ENCODE peak calls at places on chromosome 13, in four cellular contexts. H is HL-60, E is K562, Q is GM12878. B is an unnamed sample.

GRCh38 chr13:85236431-85236830 is 562.8 kb downstream of the SLITRK6 start:
- DNase-seq in Q (no peak), E (no peak), H (no peak), B (no peak)

GRCh38 chr13:48626077-48626449 is 27.7 kb upstream of the CYSLTR2 start:
- DNase-seq in E (peak; percentile 62), Q (no peak), H (peak; percentile 37), B (no peak)

GRCh38 chr13:91470084-91470621 is 71.7 kb downstream of the GPC5 start:
- DNase-seq in E (no peak), H (no peak), Q (no peak), B (no peak)

GRCh38 chr13:97295279-97296182 is 73.4 kb downstream of the MBNL2 start:
- DNase-seq in H (no peak), Q (no peak), E (no peak), B (no peak)

GRCh38 chr13:73708393-73708985 is 425.7 kb downstream of the KLF12 start:
- DNase-seq in H (peak; percentile 10), Q (no peak), E (peak; percentile 56), B (peak; percentile 16)

GRCh38 chr13:26112843-26113242 is 61.0 kb upstream of the SHISA2 start:
- DNase-seq in H (no peak), Q (no peak), E (peak; percentile 5), B (no peak)

GRCh38 chr13:21371011-21371410 is 88.1 kb downstream of the ZDHHC20 start:
- DNase-seq in E (no peak), H (no peak), Q (no peak), B (no peak)

GRCh38 chr13:51797664-51798488 is 6.1 kb downstream of the DHRS12 start:
- DNase-seq in H (no peak), E (peak; percentile 62), Q (no peak), B (peak; percentile 46)

GRCh38 chr13:71252191-71252704 is 614.8 kb downstream of the DACH1 start:
- DNase-seq in Q (no peak), H (no peak), E (no peak), B (no peak)

GRCh38 chr13:35225582-35225981 is 250.9 kb downstream of the MAB21L1 start:
- DNase-seq in E (no peak), Q (no peak), H (no peak), B (no peak)

GRCh38 chr13:59326717-59327116 is 837.0 kb downstream of the DIAPH3 start:
- DNase-seq in Q (no peak), E (no peak), H (no peak), B (no peak)

GRCh38 chr13:75785130-75785529 is 149.0 kb downstream of the LMO7 start:
- DNase-seq in H (no peak), Q (no peak), E (no peak), B (no peak)

DNA sequence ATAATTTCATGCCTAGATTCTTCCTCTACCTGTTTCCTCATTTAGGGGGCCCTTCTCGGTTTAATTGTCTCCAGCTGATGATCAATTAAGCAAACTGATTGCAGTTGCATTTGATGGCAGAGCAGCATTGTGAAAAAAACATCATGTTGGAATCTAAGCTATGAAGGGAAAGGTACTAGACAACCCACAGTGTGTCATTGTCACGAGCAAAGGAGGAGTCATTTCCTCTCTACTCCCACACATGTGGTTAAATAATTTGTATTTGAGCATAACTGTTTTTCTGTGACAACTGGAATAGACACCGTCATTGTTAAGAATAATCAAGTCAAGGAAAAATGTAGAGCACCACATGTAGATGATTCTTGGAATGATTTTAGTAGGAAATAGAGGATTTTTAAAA is 240.3 kb downstream of the DCT start:
- DNase-seq in H (no peak), Q (no peak), E (no peak), B (no peak)
- TF ChIP-seq SPI1 in H (no peak), Q (no peak), E (no peak), B (peak; percentile 25)

DNA sequence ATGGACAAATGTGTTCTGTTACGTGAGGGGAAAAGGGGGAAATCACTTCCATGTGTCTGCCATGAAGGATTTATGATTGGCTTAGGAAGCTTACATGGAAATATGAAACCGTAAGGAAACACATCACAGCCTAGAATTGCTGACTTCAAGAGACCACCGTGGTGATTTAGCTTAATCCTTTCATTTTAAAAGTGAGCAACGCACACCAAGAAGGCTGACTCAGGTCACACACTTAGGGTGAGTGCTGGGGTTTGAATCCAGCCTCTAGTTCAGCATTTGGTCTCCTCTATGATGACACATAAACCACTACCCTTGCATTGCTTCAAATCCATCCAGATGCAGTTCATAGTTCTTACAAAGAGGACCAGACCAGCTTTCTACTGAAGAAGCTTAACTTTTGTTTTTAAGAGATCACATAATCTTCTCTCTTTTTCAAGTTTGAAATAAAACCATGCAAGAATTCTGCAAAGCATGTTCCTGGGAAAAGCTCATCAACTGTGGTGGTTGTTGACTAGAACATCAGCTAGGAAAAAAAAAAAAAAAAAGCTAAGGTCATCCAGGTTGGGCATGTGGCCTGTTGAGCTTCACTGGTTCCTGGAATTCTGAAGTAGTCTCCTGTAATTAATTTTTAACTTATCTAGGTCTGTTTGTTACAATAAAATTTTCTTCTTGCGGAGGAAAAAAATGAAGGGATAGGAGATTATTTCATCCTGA is 60.2 kb upstream of the KL start:
- DNase-seq in H (no peak), Q (no peak), E (no peak), B (no peak)
- TF ChIP-seq SPI1 in H (no peak), Q (no peak), E (no peak), B (no peak)

GRCh38 chr13:23469901-23470525 is 36.5 kb upstream of the SACS start:
- DNase-seq in E (no peak), Q (no peak), H (no peak), B (no peak)

GRCh38 chr13:23473236-23473635 is 39.7 kb upstream of the SACS start:
- DNase-seq in H (no peak), Q (no peak), E (no peak), B (no peak)

GRCh38 chr13:23468811-23469210 is 35.3 kb upstream of the SACS start:
- DNase-seq in H (no peak), Q (no peak), E (no peak), B (no peak)

GRCh38 chr13:23472189-23472588 is 38.7 kb upstream of the SACS start:
- DNase-seq in H (no peak), Q (no peak), E (no peak), B (no peak)

DNA sequence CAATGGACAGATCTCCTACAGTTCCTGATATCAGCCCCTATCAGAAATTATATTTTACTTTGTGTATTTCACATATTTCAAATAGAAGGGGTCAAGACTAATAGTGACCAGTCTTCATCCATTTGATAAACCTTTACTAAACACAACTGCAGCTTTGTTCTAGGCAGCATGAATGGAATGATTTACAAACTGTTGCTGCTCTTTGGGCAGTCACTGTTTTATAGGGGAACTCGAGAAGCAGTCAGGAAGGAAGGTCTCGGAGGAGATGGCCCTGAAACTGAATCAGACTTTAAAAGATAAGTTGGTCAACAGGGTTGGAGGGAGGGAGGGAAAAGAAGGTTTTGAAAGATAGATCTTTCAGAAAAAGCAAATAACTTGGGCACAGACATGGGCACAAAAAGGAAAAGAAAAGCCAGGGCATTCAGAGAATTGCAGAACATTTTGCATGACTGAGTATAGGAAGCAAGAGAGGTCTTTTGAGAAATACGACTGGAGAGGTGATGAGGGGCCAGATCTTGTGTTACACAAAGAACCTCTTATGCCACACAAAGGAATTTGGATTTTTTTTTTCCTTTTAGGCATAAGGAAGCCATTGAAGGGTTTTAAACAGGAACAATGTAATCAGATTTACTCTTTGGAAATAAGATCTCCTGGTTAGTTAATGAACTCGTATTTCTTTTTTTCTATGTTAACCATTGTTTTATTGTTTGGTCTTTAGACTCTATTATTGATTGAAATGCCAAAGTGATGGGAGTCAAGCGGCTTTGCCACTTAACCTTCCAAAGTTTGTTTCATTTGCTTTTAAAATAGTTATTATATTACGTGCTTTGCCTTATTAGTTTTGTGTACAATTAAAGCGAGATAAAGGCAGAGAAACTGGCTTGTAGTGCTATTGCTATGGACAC is 37.5 kb upstream of the SACS start:
- DNase-seq in E (no peak), Q (no peak), H (no peak), B (no peak)
- TF ChIP-seq SPI1 in E (no peak), Q (no peak), H (no peak), B (no peak)

DNA sequence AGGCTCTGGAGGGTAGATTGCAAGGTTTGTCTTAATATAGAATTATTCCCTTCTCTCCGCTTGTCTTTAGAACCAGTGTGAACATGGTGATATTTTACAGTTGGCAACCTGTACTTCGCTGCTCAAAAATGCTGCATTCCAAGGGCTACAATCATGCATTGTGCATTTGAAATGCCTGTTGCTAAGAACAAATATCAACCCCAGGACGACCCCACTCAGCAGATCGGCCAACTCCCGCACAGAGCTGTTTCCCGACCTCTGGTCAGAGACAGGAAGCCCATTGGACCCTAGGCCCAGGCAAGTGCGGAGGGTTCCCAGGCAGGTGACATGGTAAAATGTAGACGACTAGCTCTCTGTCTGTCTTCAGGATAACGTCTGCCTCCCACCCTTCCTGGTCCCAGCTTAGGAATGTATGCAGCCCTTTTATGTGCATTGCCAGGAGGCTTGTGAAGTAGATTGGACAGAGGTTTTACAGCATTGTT is 263.5 kb downstream of the FOXO1 start:
- DNase-seq in H (no peak), E (no peak), Q (no peak), B (no peak)
- TF ChIP-seq SPI1 in H (no peak), E (no peak), Q (no peak), B (no peak)

GRCh38 chr13:58080806-58081205 is 449.3 kb downstream of the PCDH17 start:
- DNase-seq in H (no peak), E (no peak), Q (no peak), B (no peak)
- TF ChIP-seq SPI1 in H (no peak), E (no peak), Q (no peak), B (no peak)

B was measured in GM12891.